ENCODE peak calls at places on chromosomes 2 and 18, in ten cellular contexts. V, M, R, A, S, N, B, F, X and I are unnamed samples.

GRCh38 chr2:42929577-42929984 is 137.2 kb upstream of the HAAO start:
- DNase-seq in N (no peak), M (no peak), X (no peak), F (no peak), A (no peak), S (no peak), B (no peak), R (no peak), V (no peak), I (no peak)

GRCh38 chr2:96699621-96700020 is 40.2 kb downstream of the LMAN2L start:
- DNase-seq in N (no peak), F (no peak), B (no peak), R (no peak), V (no peak), A (no peak), S (no peak), X (no peak), M (no peak), I (no peak)

GRCh38 chr2:174176898-174177297 is 71.4 kb downstream of the OLA1 start:
- DNase-seq in R (no peak), X (no peak), V (peak), N (no peak), S (no peak), B (no peak), F (no peak), M (no peak), A (peak), I (no peak)

GRCh38 chr18:67525328-67526110 is 9.0 kb upstream of the DSEL start:
- DNase-seq in N (peak), B (peak), S (peak), F (peak), A (peak), M (peak), X (no peak), R (peak), V (peak), I (peak)

GRCh38 chr2:37766087-37766486 is 94.6 kb upstream of the CDC42EP3 start:
- DNase-seq in V (no peak), A (no peak), N (peak), B (no peak), X (no peak), R (no peak), M (no peak), S (no peak), F (no peak), I (no peak)

GRCh38 chr2:138010890-138011289 is 46.6 kb downstream of the HNMT start:
- DNase-seq in B (no peak), X (peak), S (no peak), N (no peak), F (no peak), A (no peak), M (no peak), R (no peak), V (no peak), I (no peak)

GRCh38 chr2:98473995-98474780 is 29.5 kb downstream of the INPP4A start:
- DNase-seq in V (no peak), F (no peak), R (no peak), S (no peak), A (no peak), X (peak), N (no peak), B (no peak), M (no peak), I (no peak)

GRCh38 chr2:10193276-10193675 is 70.7 kb downstream of the RRM2 start:
- DNase-seq in B (no peak), F (no peak), A (no peak), M (no peak), N (no peak), X (no peak), V (no peak), S (no peak), R (no peak), I (no peak)

GRCh38 chr2:179636995-179637394 is 224.4 kb downstream of the ZNF385B start:
- DNase-seq in A (no peak), V (no peak), M (peak), X (no peak), R (no peak), B (no peak), S (no peak), N (no peak), F (no peak), I (no peak)

GRCh38 chr18:48843162-48843561 is 107.6 kb downstream of the SMAD7 start:
- DNase-seq in B (no peak), R (no peak), F (no peak), N (no peak), V (no peak), A (no peak), S (no peak), M (no peak), X (no peak), I (no peak)

GRCh38 chr2:94986392-94986963 is 39.0 kb upstream of the MAL start:
- DNase-seq in F (no peak), R (peak), M (peak), S (no peak), V (peak), X (peak), N (peak), B (peak), A (peak), I (peak)

GRCh38 chr2:74849228-74849892 is 15.4 kb downstream of the HK2 start:
- DNase-seq in F (no peak), X (peak), B (no peak), M (no peak), A (peak), S (no peak), N (peak), R (no peak), V (no peak), I (no peak)

GRCh38 chr2:212902421-212902820 is 249.0 kb downstream of the IKZF2 start:
- DNase-seq in M (no peak), N (no peak), S (no peak), X (no peak), V (no peak), B (no peak), A (no peak), F (no peak), R (no peak), I (no peak)

GRCh38 chr2:164841719-164842623 is at the start of gene COBLL1:
- DNase-seq in N (peak), S (peak), M (peak), V (peak), R (peak), B (no peak), X (peak), F (peak), A (peak), I (peak)

GRCh38 chr2:47218066-47218581 is 63.0 kb upstream of the STPG4 start:
- DNase-seq in F (no peak), A (peak), V (no peak), R (no peak), B (no peak), M (no peak), S (peak), X (no peak), N (no peak), I (no peak)

GRCh38 chr2:110752871-110753270 is 20.5 kb downstream of the ACOXL start:
- DNase-seq in M (no peak), B (no peak), F (no peak), S (no peak), R (no peak), A (no peak), V (no peak), N (no peak), X (no peak), I (no peak)

GRCh38 chr2:58699412-58699811 is 458.3 kb upstream of the FANCL start:
- DNase-seq in S (no peak), M (no peak), V (no peak), A (no peak), R (no peak), B (no peak), X (no peak), F (no peak), N (no peak), I (no peak)

GRCh38 chr2:1582891-1583341 is 161.4 kb downstream of the PXDN start:
- DNase-seq in X (no peak), M (no peak), A (no peak), N (no peak), R (no peak), V (no peak), F (no peak), S (no peak), B (no peak), I (no peak)

GRCh38 chr2:239438968-239439367 is 38.1 kb upstream of the HDAC4 start:
- DNase-seq in F (no peak), V (no peak), X (no peak), S (no peak), B (no peak), N (no peak), M (no peak), R (no peak), A (no peak), I (no peak)

GRCh38 chr2:127853667-127854066 is 4.3 kb downstream of the POLR2D start:
- DNase-seq in S (no peak), N (no peak), M (no peak), X (no peak), A (peak), R (no peak), V (no peak), F (no peak), B (no peak), I (no peak)

GRCh38 chr2:98572676-98573075 is 35.6 kb downstream of the COA5 start:
- DNase-seq in X (no peak), F (no peak), V (peak), A (no peak), M (no peak), R (no peak), S (peak), N (no peak), B (no peak), I (no peak)

GRCh38 chr18:11676867-11677266 is 12.2 kb upstream of the GNAL start:
- DNase-seq in A (peak), F (no peak), V (peak), N (no peak), S (peak), R (no peak), X (no peak), M (no peak), B (no peak), I (no peak)

GRCh38 chr2:23384551-23385349 is at the start of gene KLHL29:
- DNase-seq in A (peak), R (peak), F (peak), N (peak), S (peak), M (peak), X (peak), V (peak), B (no peak), I (peak)

GRCh38 chr2:48600204-48600813 is 17.3 kb upstream of the GTF2A1L start:
- DNase-seq in M (peak), V (peak), B (no peak), N (peak), S (no peak), X (peak), A (peak), R (peak), F (no peak), I (no peak)

GRCh38 chr18:80159713-80160636 is 50.9 kb downstream of the ADNP2 start:
- DNase-seq in M (peak), S (no peak), A (no peak), R (no peak), F (peak), N (peak), V (no peak), X (peak), B (no peak), I (no peak)

GRCh38 chr2:239181074-239181581 is 219.7 kb downstream of the HDAC4 start:
- DNase-seq in N (no peak), M (no peak), X (no peak), S (no peak), B (no peak), R (no peak), A (no peak), V (no peak), F (no peak), I (no peak)

GRCh38 chr18:46301571-46301970 is 197.4 kb downstream of the HAUS1 start:
- DNase-seq in R (no peak), A (no peak), F (no peak), X (no peak), M (no peak), V (no peak), S (peak), N (no peak), B (no peak), I (no peak)

GRCh38 chr2:234308814-234309195 is 188.1 kb downstream of the ARL4C start:
- DNase-seq in F (no peak), R (no peak), A (peak), X (peak), S (peak), N (peak), V (peak), B (peak), M (peak), I (no peak)

GRCh38 chr2:147097747-147098146 is 747.1 kb upstream of the ACVR2A start:
- DNase-seq in R (no peak), N (no peak), A (no peak), S (no peak), B (no peak), F (no peak), V (no peak), M (no peak), X (no peak), I (no peak)

GRCh38 chr2:157420771-157421323 is 23.0 kb downstream of the CYTIP start:
- DNase-seq in A (no peak), V (peak), F (no peak), B (no peak), X (peak), S (no peak), N (no peak), R (no peak), M (peak), I (no peak)

GRCh38 chr2:218998414-218999002 is 5.3 kb upstream of the CRYBA2 start:
- DNase-seq in S (no peak), B (no peak), M (no peak), X (no peak), R (no peak), F (no peak), N (no peak), V (peak), A (no peak), I (no peak)

GRCh38 chr2:86028763-86029381 is 76.8 kb downstream of the POLR1A start:
- DNase-seq in B (no peak), X (no peak), N (peak), A (no peak), F (peak), M (no peak), V (peak), S (peak), R (no peak), I (peak)

GRCh38 chr2:23757686-23758433 is 169.1 kb downstream of the ATAD2B start:
- DNase-seq in V (peak), X (no peak), M (peak), S (peak), F (no peak), B (peak), N (peak), A (peak), R (peak), I (no peak)

GRCh38 chr18:58937913-58938312 is 73.2 kb downstream of the ZNF532 start:
- DNase-seq in B (peak), S (no peak), X (no peak), V (no peak), A (no peak), N (no peak), M (no peak), F (no peak), R (no peak), I (no peak)

GRCh38 chr2:136118819-136119716 is 1.1 kb upstream of the CXCR4 start:
- DNase-seq in N (no peak), B (no peak), S (peak), R (no peak), A (no peak), M (no peak), V (no peak), X (peak), F (peak), I (peak)

GRCh38 chr2:136119717-136120675 is 2.0 kb upstream of the CXCR4 start:
- DNase-seq in B (no peak), M (no peak), R (no peak), N (no peak), X (no peak), A (no peak), V (no peak), F (no peak), S (no peak), I (no peak)

GRCh38 chr2:136116813-136117390 is 1.0 kb downstream of the CXCR4 start:
- DNase-seq in N (no peak), B (no peak), F (no peak), S (no peak), R (no peak), X (peak), V (no peak), M (no peak), A (no peak), I (no peak)

GRCh38 chr2:136117391-136117841 is 533 bp downstream of the CXCR4 start:
- DNase-seq in A (peak), B (no peak), M (peak), S (no peak), N (peak), R (peak), V (peak), X (peak), F (peak), I (no peak)

GRCh38 chr2:136117909-136118818 is at the start of gene CXCR4:
- DNase-seq in V (peak), X (peak), B (no peak), M (peak), A (peak), F (peak), S (peak), N (peak), R (no peak), I (peak)
- TF ChIP-seq CTCF in V (no peak), X (no peak), B (no peak), M (peak), A (no peak), F (peak), S (no peak), N (peak), R (no peak), I (no peak)

GRCh38 chr2:16948073-16948472 is 282.4 kb upstream of the CYRIA start:
- DNase-seq in X (peak), S (no peak), M (no peak), B (no peak), A (no peak), V (no peak), F (no peak), R (no peak), N (no peak), I (no peak)
- H3K4me3 ChIP-seq in X (no peak), S (no peak), M (no peak), B (no peak), A (no peak), V (no peak), F (no peak), R (no peak), N (no peak), I (no peak)

GRCh38 chr2:32136097-32136496 is 29.6 kb upstream of the SLC30A6 start:
- DNase-seq in X (no peak), A (no peak), V (no peak), N (no peak), B (peak), M (peak), S (no peak), F (no peak), R (no peak), I (no peak)

DNA sequence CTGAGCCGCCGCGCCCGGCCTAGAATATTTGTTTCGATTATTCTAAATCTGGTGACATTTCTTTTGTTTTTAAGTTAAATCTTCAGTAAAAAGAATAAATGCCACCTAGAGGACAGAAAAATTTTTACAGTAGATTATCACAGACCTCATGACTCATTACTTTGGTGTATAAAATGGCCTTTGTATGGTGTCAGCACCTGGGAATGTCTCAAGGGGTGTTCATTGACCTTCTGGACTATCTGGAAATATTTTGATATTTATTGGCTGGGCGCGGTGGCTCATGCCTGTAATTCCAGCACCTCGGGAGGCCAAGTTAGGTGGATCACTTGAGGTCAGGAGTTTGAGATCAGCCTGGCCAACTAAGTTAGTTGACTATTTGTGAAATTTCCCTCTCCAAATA is 30.3 kb upstream of the SLC30A6 start:
- DNase-seq in B (peak), F (no peak), X (peak), S (no peak), A (peak), M (peak), V (peak), R (peak), N (peak), I (no peak)
- TF ChIP-seq CTCF in B (no peak), F (peak), X (no peak), S (no peak), A (peak), M (peak), V (peak), R (no peak), N (no peak), I (no peak)

DNA sequence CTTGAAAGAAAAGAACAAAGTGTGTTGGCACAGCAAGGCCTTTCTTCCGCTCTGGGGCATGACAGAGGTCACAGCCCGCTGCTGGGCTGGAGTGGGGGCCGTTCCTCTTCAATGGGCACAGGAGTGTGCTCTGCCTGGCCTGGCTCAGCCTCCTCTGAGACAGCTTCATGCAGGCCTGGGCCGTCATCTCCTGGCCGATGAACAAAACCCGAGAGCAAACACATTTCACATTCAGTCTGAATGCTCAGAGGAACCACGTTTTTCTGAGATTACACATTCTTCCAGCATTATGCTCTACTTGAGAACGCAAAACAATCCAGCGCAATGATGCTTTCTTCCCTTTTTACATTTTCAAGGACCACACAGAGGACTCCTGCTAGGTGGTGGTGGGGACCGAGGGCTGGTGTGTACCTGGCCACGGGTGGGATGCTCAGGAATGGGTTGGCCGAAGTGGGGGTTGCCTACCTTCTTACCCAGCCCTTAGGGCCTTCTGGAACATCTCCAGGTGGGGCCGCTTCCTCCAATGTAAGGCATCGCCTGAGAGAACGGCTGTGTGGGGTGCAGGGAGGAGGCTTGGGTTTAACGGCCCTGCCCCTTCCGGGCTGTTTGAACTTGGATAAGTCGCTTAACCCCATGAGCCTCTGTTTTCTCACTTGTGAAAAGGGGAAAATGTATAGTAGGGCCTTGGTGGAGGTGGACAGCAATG is 34.8 kb downstream of the EMILIN2 start:
- DNase-seq in M (peak), B (peak), V (peak), X (peak), F (peak), S (peak), N (no peak), R (peak), A (peak), I (peak)
- H3K4me3 ChIP-seq in M (no peak), B (no peak), V (no peak), X (no peak), F (no peak), S (no peak), N (no peak), R (peak), A (no peak), I (no peak)

GRCh38 chr2:29326926-29327325 is 211.7 kb downstream of the CLIP4 start:
- DNase-seq in N (no peak), A (no peak), V (no peak), R (no peak), X (no peak), B (no peak), M (no peak), F (no peak), S (no peak), I (no peak)

GRCh38 chr2:29332540-29332939 is 217.3 kb downstream of the CLIP4 start:
- DNase-seq in F (no peak), B (no peak), A (no peak), S (no peak), V (no peak), R (no peak), X (no peak), M (no peak), N (no peak), I (no peak)

GRCh38 chr2:29325544-29325943 is 210.3 kb downstream of the CLIP4 start:
- DNase-seq in A (peak), M (no peak), R (no peak), F (no peak), V (no peak), N (no peak), B (no peak), S (no peak), X (no peak), I (no peak)

GRCh38 chr2:29334723-29335122 is 219.5 kb downstream of the CLIP4 start:
- DNase-seq in F (no peak), X (no peak), A (no peak), B (no peak), R (no peak), M (no peak), V (no peak), S (no peak), N (no peak), I (no peak)

DNA sequence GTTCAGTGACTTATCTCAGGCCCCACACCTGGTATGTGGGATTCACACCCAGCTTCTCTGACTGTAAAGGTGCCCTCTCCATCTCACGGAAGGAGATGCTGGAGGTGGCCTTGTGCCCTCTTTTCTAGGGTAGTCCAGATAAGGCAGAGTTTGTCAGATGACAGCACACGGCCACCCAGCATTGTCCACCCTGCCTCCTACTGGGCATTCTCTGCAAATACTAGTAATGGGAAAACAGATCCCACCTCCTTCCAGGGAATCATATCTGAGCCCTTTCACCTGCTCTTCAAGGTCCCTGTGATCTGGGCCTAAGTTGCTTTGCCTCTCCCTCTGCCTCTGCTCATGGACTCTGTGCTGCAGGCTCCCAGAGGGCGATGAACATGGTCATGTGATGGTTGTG is 214.7 kb downstream of the CLIP4 start:
- DNase-seq in R (no peak), S (no peak), N (no peak), V (no peak), X (peak), F (no peak), A (no peak), M (no peak), B (no peak), I (no peak)
- TF ChIP-seq CTCF in R (peak), S (no peak), N (peak), V (peak), X (peak), F (no peak), A (no peak), M (no peak), B (no peak), I (no peak)